ENCODE peak calls at places on chromosomes 7 and 10, in nine cellular contexts. E, M, Z, R, F, T, K, J and H are unnamed samples.
A peak's percentile ranks its signal among the peaks of the same experiment; 100 is the strongest.

GRCh38 chr7:55555160-55555559 is 17.1 kb downstream of the VOPP1 start:
- DNase-seq in E (no peak), M (no peak), Z (no peak), R (no peak), F (no peak), T (no peak), K (no peak), J (no peak), H (no peak)

GRCh38 chr7:128259131-128260056 is 18.3 kb downstream of the LEP start:
- DNase-seq in E (no peak), M (no peak), Z (no peak), R (no peak), F (no peak), T (no peak), K (peak; percentile 37), J (no peak), H (no peak)

GRCh38 chr7:87339373-87339897 is 6.0 kb upstream of the CROT start:
- DNase-seq in E (no peak), M (no peak), Z (no peak), R (peak; percentile 69), F (no peak), T (no peak), K (peak; percentile 23), J (no peak), H (no peak)

GRCh38 chr10:32403091-32403490 is 42.8 kb upstream of the CCDC7 start:
- DNase-seq in E (no peak), M (no peak), Z (no peak), R (no peak), F (no peak), T (no peak), K (no peak), J (no peak), H (no peak)

GRCh38 chr10:123909866-123910265 is 18.3 kb upstream of the CPXM2 start:
- DNase-seq in E (no peak), M (no peak), Z (no peak), R (no peak), F (peak; percentile 58), T (no peak), K (no peak), J (no peak), H (no peak)

GRCh38 chr7:131900785-131901287 is 344.4 kb upstream of the PODXL start:
- DNase-seq in E (no peak), M (no peak), Z (no peak), R (no peak), F (no peak), T (no peak), K (no peak), J (no peak), H (no peak)

GRCh38 chr10:99595770-99596465 is 24.3 kb downstream of the SLC25A28 start:
- DNase-seq in E (no peak), M (no peak), Z (no peak), R (no peak), F (no peak), T (no peak), K (no peak), J (no peak), H (no peak)

GRCh38 chr10:12405342-12406320 is 56.3 kb downstream of the CAMK1D start:
- DNase-seq in E (no peak), M (no peak), Z (no peak), R (peak; percentile 52), F (peak; percentile 33), T (peak; percentile 20), K (no peak), J (no peak), H (no peak)

GRCh38 chr10:73414230-73414981 is 548 bp upstream of the ANXA7 start:
- DNase-seq in E (no peak), M (no peak), Z (no peak), R (no peak), F (no peak), T (no peak), K (no peak), J (no peak), H (no peak)

GRCh38 chr7:30989008-30989823 is 25.5 kb downstream of the GHRHR start:
- DNase-seq in E (no peak), M (no peak), Z (no peak), R (no peak), F (no peak), T (no peak), K (no peak), J (no peak), H (no peak)

GRCh38 chr7:142557971-142558582 is 191.2 kb upstream of the PRSS1 start:
- DNase-seq in E (peak; percentile 74), M (no peak), Z (peak; percentile 20), R (no peak), F (no peak), T (peak; percentile 90), K (peak; percentile 90), J (peak; percentile 22), H (peak; percentile 63)

GRCh38 chr10:28307267-28307666 is 4.4 kb upstream of the MPP7 start:
- DNase-seq in E (no peak), M (no peak), Z (no peak), R (no peak), F (no peak), T (no peak), K (no peak), J (no peak), H (no peak)

GRCh38 chr10:681670-682318 is 7.7 kb downstream of the DIP2C start:
- DNase-seq in E (no peak), M (no peak), Z (no peak), R (no peak), F (peak; percentile 55), T (no peak), K (peak; percentile 75), J (no peak), H (no peak)

GRCh38 chr7:2042650-2043049 is 190.1 kb downstream of the MAD1L1 start:
- DNase-seq in E (no peak), M (no peak), Z (no peak), R (no peak), F (peak; percentile 59), T (no peak), K (no peak), J (no peak), H (no peak)

GRCh38 chr10:99945286-99945685 is 64.5 kb downstream of the DNMBP start:
- DNase-seq in E (no peak), M (no peak), Z (no peak), R (no peak), F (no peak), T (no peak), K (peak; percentile 93), J (no peak), H (no peak)

GRCh38 chr7:146701166-146701565 is 584.6 kb downstream of the CNTNAP2 start:
- DNase-seq in E (no peak), M (no peak), Z (no peak), R (no peak), F (no peak), T (no peak), K (no peak), J (no peak), H (no peak)

GRCh38 chr7:99258501-99258900 is 14.1 kb upstream of the MYH16 start:
- DNase-seq in E (no peak), M (no peak), Z (no peak), R (no peak), F (no peak), T (no peak), K (peak; percentile 23), J (no peak), H (no peak)

GRCh38 chr7:3892686-3893085 is 591.6 kb downstream of the SDK1 start:
- DNase-seq in E (no peak), M (no peak), Z (no peak), R (no peak), F (no peak), T (no peak), K (no peak), J (no peak), H (no peak)

GRCh38 chr7:1621718-1622117 is 48.4 kb upstream of the ELFN1 start:
- DNase-seq in E (no peak), M (no peak), Z (no peak), R (no peak), F (no peak), T (no peak), K (no peak), J (no peak), H (no peak)

GRCh38 chr10:58608826-58609225 is 96.2 kb downstream of the BICC1 start:
- DNase-seq in E (no peak), M (no peak), Z (no peak), R (no peak), F (no peak), T (no peak), K (no peak), J (no peak), H (no peak)

GRCh38 chr10:69464801-69465401 is 13.6 kb downstream of the TSPAN15 start:
- DNase-seq in E (no peak), M (no peak), Z (no peak), R (no peak), F (peak; percentile 71), T (no peak), K (no peak), J (peak; percentile 5), H (peak; percentile 19)

GRCh38 chr7:2307690-2308107 is 6.5 kb downstream of the SNX8 start:
- DNase-seq in E (no peak), M (no peak), Z (no peak), R (no peak), F (no peak), T (no peak), K (no peak), J (no peak), H (no peak)

GRCh38 chr7:17651926-17652385 is 288.3 kb downstream of the SNX13 start:
- DNase-seq in E (no peak), M (no peak), Z (no peak), R (no peak), F (no peak), T (peak; percentile 71), K (peak; percentile 97), J (no peak), H (no peak)

GRCh38 chr7:43570688-43571365 is 12.1 kb upstream of the STK17A start:
- DNase-seq in E (no peak), M (no peak), Z (no peak), R (no peak), F (no peak), T (no peak), K (peak; percentile 57), J (no peak), H (no peak)

GRCh38 chr10:89644691-89644966 is 413 bp downstream of the PANK1 start:
- DNase-seq in E (peak; percentile 41), M (no peak), Z (no peak), R (peak; percentile 55), F (no peak), T (no peak), K (no peak), J (no peak), H (no peak)